ENCODE peak calls at places on chromosomes 12 and 14, in nine cellular contexts. X is AG04450, W is IMR-90, U is PC-3, O is astrocyte of the spinal cord, L is A549, J is pancreas, Z is HCT116, K is Panc1. P is an unnamed sample.

GRCh38 chr12:1918875-1919236 is 404 bp upstream of the CACNA2D4 start:
- DNase-seq in K (no peak), X (no peak), W (no peak), J (no peak), U (no peak), O (no peak), Z (no peak), L (no peak), P (no peak)

GRCh38 chr12:34400986-34401658 is 378.8 kb downstream of the ALG10 start:
- DNase-seq in J (peak; percentile 0), K (no peak), W (no peak), U (no peak), X (no peak), O (no peak), Z (no peak), L (no peak), P (no peak)

GRCh38 chr12:23911574-23911973 is 37.9 kb downstream of the SOX5 start:
- DNase-seq in O (no peak), W (no peak), J (no peak), Z (no peak), K (no peak), X (no peak), U (no peak), L (no peak), P (no peak)

GRCh38 chr12:47410383-47410782 is 295.4 kb downstream of the RPAP3 start:
- DNase-seq in X (no peak), O (no peak), J (no peak), K (no peak), U (no peak), W (no peak), Z (no peak), L (no peak), P (no peak)

GRCh38 chr14:32217301-32217700 is 14.2 kb upstream of the RNU6-8 start:
- DNase-seq in Z (no peak), O (no peak), U (no peak), W (no peak), J (no peak), X (no peak), K (no peak), L (no peak), P (no peak)

GRCh38 chr12:66240106-66240820 is 51.2 kb downstream of the IRAK3 start:
- DNase-seq in Z (no peak), O (no peak), W (no peak), X (no peak), U (no peak), K (no peak), J (no peak), L (no peak), P (no peak)

GRCh38 chr12:63036974-63037335 is 102.0 kb upstream of the PPM1H start:
- DNase-seq in U (no peak), Z (no peak), X (no peak), J (no peak), K (no peak), W (no peak), L (no peak), O (no peak), P (no peak)

GRCh38 chr12:49233842-49234526 is 30.9 kb upstream of the TUBA1C start:
- DNase-seq in L (no peak), W (no peak), J (peak; percentile 11), X (no peak), O (peak; percentile 59), Z (no peak), U (no peak), K (no peak), P (no peak)

GRCh38 chr12:131608740-131609665 is 101.9 kb upstream of the SFSWAP start:
- DNase-seq in O (no peak), L (peak; percentile 79), U (peak; percentile 68), J (peak; percentile 29), W (peak; percentile 7), X (no peak), Z (peak; percentile 43), K (no peak), P (peak; percentile 62)

GRCh38 chr12:3186546-3187237 is 109.5 kb downstream of the TSPAN9 start:
- DNase-seq in U (no peak), Z (no peak), K (no peak), O (no peak), J (no peak), X (no peak), L (no peak), W (peak; percentile 32), P (no peak)

GRCh38 chr14:22884721-22885523 is 1.9 kb downstream of the REM2 start:
- DNase-seq in K (no peak), J (no peak), O (no peak), W (no peak), U (no peak), Z (no peak), L (no peak), X (no peak), P (no peak)

GRCh38 chr14:79596531-79596930 is 614.8 kb downstream of the DIO2 start:
- DNase-seq in L (no peak), Z (no peak), J (no peak), O (peak; percentile 76), U (peak; percentile 56), W (peak; percentile 88), K (no peak), X (peak; percentile 57), P (peak; percentile 69)

GRCh38 chr12:51871918-51872688 is 15.8 kb upstream of the ANKRD33 start:
- DNase-seq in K (no peak), X (no peak), Z (no peak), W (no peak), O (no peak), U (no peak), L (no peak), J (no peak), P (no peak)

GRCh38 chr14:61125314-61126082 is 144.5 kb downstream of the SLC38A6 start:
- DNase-seq in Z (no peak), O (no peak), J (no peak), K (no peak), W (peak; percentile 48), L (no peak), X (no peak), U (no peak), P (no peak)

GRCh38 chr12:98595152-98595988 is 1.9 kb downstream of the SLC25A3 start:
- DNase-seq in J (no peak), X (peak; percentile 29), W (peak; percentile 79), U (peak; percentile 70), O (peak; percentile 80), K (no peak), Z (no peak), L (peak; percentile 25), P (peak; percentile 76)

GRCh38 chr14:76760331-76761197 is 704 bp upstream of the VASH1 start:
- DNase-seq in X (no peak), O (no peak), K (no peak), W (no peak), J (no peak), U (no peak), Z (no peak), L (no peak), P (no peak)
- H3K4me3 ChIP-seq in X (peak overlapping the region; percentile 73), O (peak overlapping the region; percentile 62), K (peak overlapping the region; percentile 52), W (peak overlapping the region; percentile 87), J (peak overlapping the region; percentile 52), U (peak overlapping the region; percentile 77), Z (peak overlapping the region; percentile 44), L (peak overlapping the region; percentile 78), P (peak overlapping the region; percentile 76)

DNA sequence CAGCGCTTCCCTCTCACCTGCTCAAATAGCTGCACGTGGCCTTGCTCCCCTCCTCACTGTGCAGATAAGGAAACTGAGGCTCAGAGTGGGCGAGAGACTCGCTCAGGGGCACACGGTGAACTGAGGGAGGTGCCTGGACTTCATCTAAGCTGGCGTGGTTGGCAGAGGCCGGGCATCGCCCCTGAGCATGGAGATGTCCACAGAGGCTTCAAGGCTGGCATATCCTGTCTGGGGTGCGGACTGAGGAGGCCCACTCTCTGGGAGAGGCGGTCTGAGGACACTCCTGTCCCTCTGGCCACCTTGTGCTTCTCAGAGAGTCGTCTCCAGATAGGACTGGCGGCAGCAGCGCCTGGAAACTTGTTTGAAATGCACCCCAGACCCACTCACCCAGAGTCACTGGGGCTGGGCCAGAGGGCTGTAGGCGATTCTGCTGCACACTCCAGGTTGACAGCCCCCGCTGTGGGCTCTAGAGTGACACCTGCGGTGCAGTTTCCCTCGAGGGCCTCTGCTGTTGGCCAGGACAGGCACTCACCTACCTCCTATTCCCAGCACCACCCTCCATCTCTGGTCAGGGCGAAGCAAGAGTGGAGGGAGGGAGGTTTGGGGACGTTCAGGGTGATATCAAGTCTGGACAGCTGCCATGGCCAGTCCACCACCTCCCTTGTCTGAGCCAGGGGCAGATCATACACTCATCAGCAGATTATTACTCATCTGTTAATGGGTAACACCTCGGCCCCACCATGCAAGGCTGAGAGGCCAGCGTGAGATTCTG is 11.2 kb upstream of the LBHD2 start:
- DNase-seq in J (peak; percentile 44), L (peak; percentile 82), U (no peak), K (no peak), X (no peak), O (no peak), W (no peak), Z (no peak), P (no peak)
- TF ChIP-seq CTCF in J (no peak), L (peak; percentile 15), U (no peak), K (no peak), X (no peak), O (no peak), W (no peak), Z (no peak), P (no peak)

GRCh38 chr12:112488257-112488926 is 69.6 kb downstream of the PTPN11 start:
- DNase-seq in Z (no peak), O (no peak), U (no peak), K (no peak), J (no peak), X (no peak), L (no peak), W (no peak), P (no peak)
- H3K4me3 ChIP-seq in Z (no peak overlapping the region), O (no peak overlapping the region), U (no peak overlapping the region), K (no peak overlapping the region), J (no peak overlapping the region), X (no peak overlapping the region), L (no peak overlapping the region), W (no peak overlapping the region), P (no peak overlapping the region)

GRCh38 chr14:56172074-56172473 is 53.9 kb downstream of the PELI2 start:
- DNase-seq in L (no peak), Z (no peak), O (no peak), W (no peak), X (no peak), K (no peak), U (no peak), J (no peak), P (no peak)

GRCh38 chr14:56173360-56173922 is 55.2 kb downstream of the PELI2 start:
- DNase-seq in K (no peak), L (no peak), W (no peak), J (no peak), Z (no peak), O (no peak), U (no peak), X (no peak), P (no peak)

GRCh38 chr14:56170877-56171422 is 52.7 kb downstream of the PELI2 start:
- DNase-seq in W (no peak), X (no peak), J (no peak), U (no peak), L (no peak), O (no peak), Z (no peak), K (no peak), P (no peak)

GRCh38 chr14:56170028-56170427 is 51.8 kb downstream of the PELI2 start:
- DNase-seq in W (peak; percentile 43), Z (no peak), L (no peak), U (no peak), X (no peak), O (no peak), K (no peak), J (no peak), P (peak; percentile 36)

DNA sequence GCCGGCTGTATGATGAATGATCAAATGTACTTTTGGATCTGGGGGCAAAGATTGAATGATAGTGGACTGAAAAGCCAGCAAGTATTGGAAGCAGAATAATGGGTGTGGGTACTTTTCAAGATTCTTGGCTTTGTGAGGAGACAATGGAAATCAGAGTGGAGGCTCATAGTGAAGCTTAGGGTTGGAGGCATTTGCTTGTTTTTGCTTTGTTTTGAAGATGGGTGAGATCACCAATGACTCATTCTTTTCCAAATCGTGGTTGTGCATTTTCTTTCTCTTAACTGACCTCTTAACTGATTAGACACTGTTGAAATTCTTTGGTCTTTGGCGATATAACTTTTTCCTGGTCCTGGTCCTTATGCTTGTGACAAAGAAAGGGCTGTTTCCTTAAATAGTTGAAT is 54.4 kb downstream of the PELI2 start:
- DNase-seq in K (no peak), Z (no peak), W (peak; percentile 92), L (no peak), X (peak; percentile 52), U (peak; percentile 62), O (peak; percentile 82), J (no peak), P (peak; percentile 69)
- TF ChIP-seq CTCF in K (no peak), Z (no peak), W (no peak), L (no peak), X (no peak), U (no peak), O (no peak), J (no peak), P (no peak)